ENCODE peak calls at places on chromosomes 6 and 20, in five cellular contexts. U is astrocyte; A is A549; B is CD4-positive, alpha-beta memory T cell; V is HAP-1. M is an unnamed sample. For H3K9me3, the result is how much of the 10 kb centered on the place peaks cover.

GRCh38 chr6:51866001-51866400 is 221.4 kb downstream of the PKHD1 start:
- DNase-seq in A (no peak), B (no peak), U (no peak), V (no peak), M (no peak)

GRCh38 chr6:11875325-11876109 is 96.9 kb upstream of the ADTRP start:
- DNase-seq in V (no peak), A (no peak), B (no peak), U (no peak), M (no peak)

GRCh38 chr20:39916236-39916635 is 772.8 kb downstream of the MAFB start:
- DNase-seq in B (no peak), A (no peak), U (peak), V (no peak), M (no peak)

GRCh38 chr6:167501831-167502385 is 177.0 kb downstream of the TTLL2 start:
- DNase-seq in U (no peak), A (peak), V (peak), B (no peak), M (peak)

GRCh38 chr6:84752118-84752850 is 12.1 kb downstream of the TBX18 start:
- DNase-seq in B (no peak), U (no peak), V (no peak), A (peak), M (no peak)

GRCh38 chr6:31652925-31653724 is 664 bp upstream of the BAG6 start:
- DNase-seq in V (peak), B (peak), U (peak), A (no peak), M (peak)

GRCh38 chr6:12241493-12242214 is 48.5 kb upstream of the EDN1 start:
- DNase-seq in B (no peak), V (no peak), A (peak), U (no peak), M (no peak)

GRCh38 chr6:42287756-42288155 is 70.1 kb upstream of the MRPS10 start:
- DNase-seq in V (no peak), B (no peak), U (no peak), A (no peak), M (no peak)

GRCh38 chr6:107305391-107305790 is 154.0 kb downstream of the PDSS2 start:
- DNase-seq in V (no peak), B (no peak), U (no peak), A (no peak), M (no peak)

GRCh38 chr20:24782221-24782620 is 166.8 kb upstream of the CST7 start:
- DNase-seq in V (no peak), U (no peak), A (no peak), B (no peak), M (no peak)
- H3K4me3 ChIP-seq in V (no peak), U (no peak), A (no peak), B (no peak), M (no peak)

GRCh38 chr6:110551088-110551487 is 74.7 kb upstream of the SLC22A16 start:
- DNase-seq in B (no peak), U (no peak), A (no peak), V (no peak), M (no peak)
- H3K9me3 ChIP-seq in B (under half), U (under half), A (under half), V (under half), M (under half)

GRCh38 chr20:266213-266603 is 8.7 kb downstream of the DEFB132 start:
- DNase-seq in U (no peak), V (no peak), A (no peak), B (no peak), M (no peak)
- H3K4me3 ChIP-seq in U (no peak), V (no peak), A (peak), B (peak), M (no peak)

DNA sequence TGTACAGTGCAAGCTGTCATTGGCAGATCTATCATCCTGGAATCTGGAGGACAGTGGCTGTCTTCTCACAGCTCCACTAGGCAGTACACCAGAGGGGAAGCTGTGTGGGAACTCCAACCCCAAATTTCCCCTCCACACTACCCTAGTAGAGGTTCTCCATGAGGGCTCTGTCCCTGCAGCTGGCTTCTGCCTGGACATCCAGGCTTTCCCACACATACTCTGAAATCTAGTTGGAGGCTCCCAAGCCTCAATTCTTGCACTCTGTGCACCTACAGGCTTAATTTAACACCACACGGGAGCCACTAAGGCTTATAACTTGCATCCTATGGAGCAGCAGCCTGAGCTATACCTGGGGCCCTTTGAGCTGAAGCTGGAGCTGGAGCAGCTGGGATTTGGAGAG is 43.0 kb upstream of the TRIM39 start:
- DNase-seq in U (peak), A (no peak), B (no peak), V (no peak), M (no peak)
- H3K9me3 ChIP-seq in U (under half), A (half or more), B (under half), V (under half), M (under half)

GRCh38 chr6:33433001-33433559 is 13.2 kb downstream of the SYNGAP1 start:
- DNase-seq in U (no peak), A (no peak), V (no peak), B (no peak), M (no peak)

GRCh38 chr6:33433560-33434191 is 13.8 kb downstream of the SYNGAP1 start:
- DNase-seq in U (peak), A (no peak), B (no peak), V (no peak), M (no peak)

GRCh38 chr6:33432546-33432945 is 12.7 kb downstream of the SYNGAP1 start:
- DNase-seq in B (no peak), V (no peak), A (no peak), U (no peak), M (no peak)

GRCh38 chr6:33430991-33431879 is 11.4 kb downstream of the SYNGAP1 start:
- DNase-seq in B (peak), V (peak), A (peak), U (peak), M (no peak)

DNA sequence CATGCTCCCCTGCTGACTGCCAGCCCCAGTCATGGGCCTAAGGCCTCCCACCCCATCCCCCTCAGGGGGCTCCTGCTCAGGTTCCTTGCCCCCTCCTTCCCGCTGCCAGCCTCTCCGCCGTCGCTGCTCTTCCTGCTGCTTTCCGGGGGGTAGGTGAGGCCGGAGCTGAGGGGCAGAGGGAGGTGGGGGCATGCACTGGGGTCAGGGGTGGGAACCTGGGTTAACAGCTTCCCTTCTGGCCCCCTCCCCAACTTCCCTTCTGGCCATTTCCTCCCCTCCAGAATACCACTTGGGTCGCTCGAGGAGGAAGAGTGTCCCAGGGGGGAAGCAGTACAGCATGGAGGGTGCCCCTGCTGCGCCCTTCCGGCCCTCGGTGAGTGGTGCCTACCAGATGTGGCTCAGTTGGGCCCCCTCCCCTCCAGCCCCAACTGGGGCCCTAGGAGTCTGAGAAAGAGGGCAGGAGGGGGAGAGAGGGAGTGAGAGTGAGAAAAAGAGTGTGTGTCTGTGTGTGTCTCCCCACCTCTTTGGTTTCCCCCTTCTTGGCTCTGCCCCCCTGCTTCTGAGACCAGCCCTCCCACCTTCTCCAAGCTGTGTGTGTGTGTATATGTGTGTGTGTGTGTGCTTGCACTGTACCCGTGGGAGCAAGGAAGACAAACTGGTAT is 12.1 kb downstream of the SYNGAP1 start:
- DNase-seq in A (no peak), V (no peak), U (no peak), B (no peak), M (no peak)
- H3K4me3 ChIP-seq in A (no peak), V (no peak), U (no peak), B (no peak), M (no peak)

GRCh38 chr6:82487895-82488294 is 124.3 kb downstream of the TPBG start:
- DNase-seq in B (no peak), V (no peak), A (no peak), U (no peak), M (no peak)

GRCh38 chr6:82484737-82485650 is 121.4 kb downstream of the TPBG start:
- DNase-seq in B (peak), V (peak), A (no peak), U (no peak), M (no peak)

GRCh38 chr6:82492134-82492533 is 128.5 kb downstream of the TPBG start:
- DNase-seq in U (no peak), A (no peak), V (no peak), B (no peak), M (no peak)

GRCh38 chr6:82484001-82484400 is 120.4 kb downstream of the TPBG start:
- DNase-seq in V (no peak), A (no peak), B (no peak), U (no peak), M (no peak)

DNA sequence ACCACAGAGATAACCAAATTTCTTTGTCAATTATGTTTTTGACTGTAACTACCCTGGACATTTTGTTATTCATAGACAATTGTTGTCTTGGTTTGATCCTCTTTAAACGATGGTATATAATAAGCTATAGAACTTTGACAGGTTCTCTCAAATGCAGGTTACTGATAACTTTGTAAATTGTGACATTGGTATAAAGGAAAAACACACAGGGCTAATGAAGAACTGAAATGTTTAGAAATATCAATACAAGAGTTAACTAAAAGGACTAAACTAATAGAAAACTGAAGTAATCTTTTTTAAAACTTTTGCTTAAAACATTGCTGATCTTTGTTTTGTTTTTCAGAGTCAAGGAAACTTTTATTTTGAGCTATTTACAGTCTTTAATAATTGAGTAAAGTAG is 124.8 kb downstream of the TPBG start:
- DNase-seq in V (no peak), B (no peak), U (no peak), A (no peak), M (no peak)
- H3K9me3 ChIP-seq in V (under half), B (under half), U (under half), A (under half), M (under half)